ENCODE peak calls at places on chromosomes 5 and 9, in four cellular contexts. W, M, X and Z are unnamed samples.

GRCh38 chr5:15575566-15576195 is 75.7 kb downstream of the FBXL7 start:
- DNase-seq in W (no peak), M (no peak), X (no peak), Z (no peak)

GRCh38 chr5:140966293-140967225 is at the start of gene PCDHAC2:
- DNase-seq in W (peak), M (peak), X (no peak), Z (no peak)

GRCh38 chr9:34654317-34655083 is 2.5 kb downstream of the IL11RA start:
- DNase-seq in W (no peak), M (no peak), X (no peak), Z (peak)

GRCh38 chr5:109689740-109690455 is at the start of gene MAN2A1:
- DNase-seq in X (peak), W (peak), M (peak), Z (no peak)

GRCh38 chr5:149466457-149466972 is 84.7 kb downstream of the CSNK1A1 start:
- DNase-seq in X (peak), W (peak), M (peak), Z (no peak)

GRCh38 chr5:178413992-178414391 is 176.2 kb downstream of the COL23A1 start:
- DNase-seq in W (no peak), X (no peak), M (no peak), Z (no peak)

GRCh38 chr5:42949348-42950090 is 90.6 kb downstream of the ANXA2R start:
- DNase-seq in X (peak), M (peak), W (peak), Z (peak)

GRCh38 chr9:88781500-88782391 is 209.5 kb upstream of the S1PR3 start:
- DNase-seq in W (no peak), M (no peak), X (no peak), Z (no peak)

GRCh38 chr9:119078015-119078414 is 291.2 kb downstream of the BRINP1 start:
- DNase-seq in W (no peak), M (no peak), X (no peak), Z (no peak)

GRCh38 chr5:116652196-116652729 is 77.6 kb upstream of the SEMA6A start:
- DNase-seq in M (no peak), W (no peak), X (peak), Z (no peak)

GRCh38 chr5:113266913-113267227 is 167.9 kb downstream of the TSSK1B start:
- DNase-seq in W (peak), M (no peak), X (no peak), Z (no peak)

GRCh38 chr9:14908221-14909206 is 1.7 kb downstream of the FREM1 start:
- DNase-seq in M (no peak), W (no peak), X (no peak), Z (no peak)

GRCh38 chr5:159645194-159645846 is 271.0 kb upstream of the ADRA1B start:
- DNase-seq in W (no peak), X (no peak), M (no peak), Z (no peak)

GRCh38 chr9:69391946-69392345 is 66.9 kb downstream of the ENTREP1 start:
- DNase-seq in X (peak), W (no peak), M (no peak), Z (no peak)

GRCh38 chr9:134323741-134324358 is 2.4 kb upstream of the RXRA start:
- DNase-seq in X (no peak), W (no peak), M (no peak), Z (no peak)

GRCh38 chr9:113993838-113994540 is 84.1 kb downstream of the AMBP start:
- DNase-seq in X (peak), W (peak), M (peak), Z (no peak)

GRCh38 chr5:66333192-66333591 is 189.1 kb downstream of the SREK1 start:
- DNase-seq in X (no peak), W (no peak), M (no peak), Z (no peak)

GRCh38 chr9:115694014-115694413 is 459.6 kb upstream of the PAPPA start:
- DNase-seq in X (peak), M (no peak), W (peak), Z (peak)

GRCh38 chr5:59522201-59522831 is 371.2 kb downstream of the PDE4D start:
- DNase-seq in X (no peak), W (peak), M (no peak), Z (no peak)

GRCh38 chr5:143402464-143403356 is 776 bp downstream of the NR3C1 start:
- DNase-seq in M (peak), X (no peak), W (peak), Z (no peak)

GRCh38 chr5:150261231-150261630 is 28.3 kb downstream of the CAMK2A start:
- DNase-seq in M (no peak), X (no peak), W (peak), Z (no peak)

GRCh38 chr5:107381189-107381856 is 289.4 kb downstream of the EFNA5 start:
- DNase-seq in W (peak), X (no peak), M (no peak), Z (no peak)

GRCh38 chr5:40171971-40172370 is 507.7 kb upstream of the PTGER4 start:
- DNase-seq in X (peak), M (no peak), W (peak), Z (peak)

GRCh38 chr5:150142800-150143724 is 12.6 kb downstream of the PDGFRB start:
- DNase-seq in W (peak), X (peak), M (no peak), Z (peak)

GRCh38 chr5:82812575-82812974 is 264.6 kb downstream of the TMEM167A start:
- DNase-seq in X (peak), M (no peak), W (no peak), Z (no peak)